ENCODE peak calls at places on chromosome 1, in four cellular contexts. W, I, Z and C are unnamed samples.

GRCh38 chr1:200234938-200235337 is 174.9 kb downstream of the ZNF281 start:
- DNase-seq in Z (no peak), I (no peak), W (no peak), C (no peak)

GRCh38 chr1:2289607-2290006 is 61.5 kb downstream of the SKI start:
- DNase-seq in W (no peak), Z (no peak), I (no peak), C (no peak)

GRCh38 chr1:84619383-84620093 is 45.3 kb upstream of the CTBS start:
- DNase-seq in I (no peak), Z (peak; percentile 74), W (peak; percentile 32), C (no peak)

GRCh38 chr1:85258536-85259117 is 835 bp downstream of the C1orf52 start:
- DNase-seq in I (no peak), W (no peak), Z (no peak), C (peak; percentile 48)

GRCh38 chr1:78651247-78651646 is 1.6 kb downstream of the IFI44 start:
- DNase-seq in W (no peak), I (no peak), Z (no peak), C (no peak)

GRCh38 chr1:219908170-219908569 is 20.2 kb downstream of the SLC30A10 start:
- DNase-seq in I (no peak), W (no peak), Z (no peak), C (no peak)

GRCh38 chr1:161115132-161115711 is 2.6 kb downstream of the PFDN2 start:
- DNase-seq in W (no peak), I (no peak), Z (no peak), C (no peak)

GRCh38 chr1:11851171-11851570 is 3.6 kb upstream of the NPPA start:
- DNase-seq in W (no peak), Z (no peak), I (no peak), C (no peak)

GRCh38 chr1:71964188-71964587 is 318.2 kb downstream of the NEGR1 start:
- DNase-seq in I (peak; percentile 7), Z (no peak), W (no peak), C (peak; percentile 16)

GRCh38 chr1:95451054-95451453 is 217.0 kb downstream of the RWDD3 start:
- DNase-seq in Z (no peak), W (no peak), I (no peak), C (no peak)

GRCh38 chr1:33147997-33148314 is 33.9 kb downstream of the TRIM62 start:
- DNase-seq in I (no peak), W (peak; percentile 61), Z (peak; percentile 73), C (peak; percentile 47)
- TF ChIP-seq TEAD4 in I (no peak), W (peak; percentile 17), Z (no peak), C (no peak)

DNA sequence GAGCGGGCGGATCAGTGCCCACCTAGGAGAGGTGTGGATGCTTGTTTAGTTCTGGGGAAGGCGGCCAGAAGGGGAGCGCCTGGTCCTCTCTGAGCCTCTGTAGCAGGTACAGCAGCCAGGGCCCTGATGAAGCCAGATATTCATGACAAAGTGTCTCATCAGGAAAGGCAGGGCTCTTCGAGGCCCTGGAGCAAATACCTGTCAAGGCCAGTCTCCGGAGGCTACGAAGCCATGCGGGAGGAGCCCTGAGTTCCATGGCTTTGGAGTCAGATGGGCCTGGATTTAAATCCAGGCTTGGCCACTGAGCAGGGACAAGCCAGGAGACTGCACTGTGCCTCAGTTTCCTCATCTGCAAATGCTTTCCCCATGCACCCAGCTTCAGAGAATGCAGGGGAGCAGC is 25.4 kb upstream of the GPR153 start:
- DNase-seq in W (no peak), Z (no peak), I (no peak), C (no peak)
- TF ChIP-seq TEAD4 in W (no peak), Z (no peak), I (no peak), C (no peak)

GRCh38 chr1:7298749-7299151 is 472.3 kb upstream of the VAMP3 start:
- DNase-seq in Z (no peak), I (no peak), W (no peak), C (no peak)
- TF ChIP-seq TEAD4 in Z (no peak), I (no peak), W (no peak), C (no peak)

GRCh38 chr1:87061742-87062156 is 147.3 kb downstream of the HS2ST1 start:
- DNase-seq in I (no peak), W (no peak), Z (no peak), C (no peak)
- TF ChIP-seq TEAD4 in I (no peak), W (no peak), Z (no peak), C (no peak)

GRCh38 chr1:208731976-208732821 is 488.0 kb upstream of the PLXNA2 start:
- DNase-seq in W (no peak), Z (peak; percentile 81), I (no peak), C (no peak)
- TF ChIP-seq TEAD4 in W (no peak), Z (peak; percentile 57), I (no peak), C (no peak)